ENCODE peak calls at places on chromosomes 6 and 20, in ten cellular contexts. J is LNCaP clone FGC, O is cardiac fibroblast, Y is uterus, R is prostate gland, Z is bronchial epithelial cell, L is sigmoid colon, N is Peyer's patch, B is gastrocnemius medialis, U is pancreas. A is an unnamed sample.

GRCh38 chr6:165403006-165403405 is 93.6 kb upstream of the C6orf118 start:
- DNase-seq in J (no peak), O (no peak), Y (no peak), R (no peak), Z (no peak), L (no peak), N (no peak), B (no peak), U (no peak), A (no peak)

GRCh38 chr6:28867078-28867414 is 56.7 kb downstream of the TRIM27 start:
- DNase-seq in J (no peak), O (peak), Y (no peak), R (no peak), Z (peak), L (no peak), N (no peak), B (no peak), U (no peak), A (no peak)

GRCh38 chr6:157019115-157019628 is 242.0 kb downstream of the ARID1B start:
- DNase-seq in J (no peak), O (no peak), Y (no peak), R (no peak), Z (no peak), L (no peak), N (no peak), B (no peak), U (no peak), A (no peak)

GRCh38 chr6:7701212-7701834 is 24.6 kb upstream of the BMP6 start:
- DNase-seq in J (no peak), O (peak), Y (no peak), R (no peak), Z (no peak), L (no peak), N (no peak), B (no peak), U (no peak), A (no peak)

GRCh38 chr6:392441-393390 is 1.2 kb downstream of the IRF4 start:
- DNase-seq in J (no peak), O (peak), Y (no peak), R (no peak), Z (no peak), L (no peak), N (peak), B (no peak), U (no peak), A (no peak)

GRCh38 chr6:44645276-44645675 is 257.8 kb downstream of the CDC5L start:
- DNase-seq in J (no peak), O (no peak), Y (no peak), R (no peak), Z (no peak), L (no peak), N (no peak), B (no peak), U (no peak), A (no peak)

GRCh38 chr6:115601509-115601908 is 459.2 kb downstream of the FRK start:
- DNase-seq in J (no peak), O (no peak), Y (no peak), R (no peak), Z (no peak), L (no peak), N (no peak), B (no peak), U (no peak), A (no peak)

GRCh38 chr6:135419162-135419561 is 78.4 kb downstream of the AHI1 start:
- DNase-seq in J (no peak), O (peak), Y (no peak), R (no peak), Z (peak), L (no peak), N (no peak), B (no peak), U (no peak), A (peak)

GRCh38 chr6:135922746-135923145 is 71.2 kb downstream of the PDE7B start:
- DNase-seq in J (no peak), O (peak), Y (peak), R (no peak), Z (no peak), L (peak), N (no peak), B (peak), U (no peak), A (peak)

GRCh38 chr6:78101387-78101786 is 448.5 kb downstream of the MEI4 start:
- DNase-seq in J (no peak), O (no peak), Y (no peak), R (no peak), Z (no peak), L (no peak), N (no peak), B (no peak), U (no peak), A (no peak)

GRCh38 chr6:37576336-37576737 is 76.6 kb upstream of the CCDC167 start:
- DNase-seq in J (no peak), O (peak), Y (no peak), R (no peak), Z (peak), L (no peak), N (no peak), B (no peak), U (no peak), A (peak)

GRCh38 chr6:156782691-156783320 is 5.6 kb downstream of the ARID1B start:
- DNase-seq in J (no peak), O (peak), Y (no peak), R (no peak), Z (peak), L (no peak), N (no peak), B (no peak), U (no peak), A (peak)

GRCh38 chr20:34562643-34563042 is 4.1 kb downstream of the MAP1LC3A start:
- DNase-seq in J (no peak), O (peak), Y (no peak), R (no peak), Z (no peak), L (no peak), N (no peak), B (no peak), U (no peak), A (no peak)

GRCh38 chr20:24491043-24491756 is 21.8 kb downstream of the SYNDIG1 start:
- DNase-seq in J (no peak), O (no peak), Y (no peak), R (no peak), Z (no peak), L (peak), N (no peak), B (no peak), U (no peak), A (peak)

GRCh38 chr6:23823421-23823820 is 302.6 kb upstream of the NRSN1 start:
- DNase-seq in J (no peak), O (no peak), Y (no peak), R (no peak), Z (no peak), L (no peak), N (no peak), B (no peak), U (no peak), A (peak)

GRCh38 chr6:44653761-44654218 is 266.3 kb downstream of the CDC5L start:
- DNase-seq in J (no peak), O (no peak), Y (no peak), R (no peak), Z (no peak), L (no peak), N (no peak), B (no peak), U (no peak), A (peak)

GRCh38 chr6:46105568-46105967 is 24.2 kb upstream of the ENPP4 start:
- DNase-seq in J (no peak), O (no peak), Y (no peak), R (no peak), Z (no peak), L (no peak), N (no peak), B (peak), U (no peak), A (no peak)

GRCh38 chr6:84416043-84416657 is 188.7 kb upstream of the CEP162 start:
- DNase-seq in J (no peak), O (peak), Y (no peak), R (no peak), Z (no peak), L (no peak), N (no peak), B (no peak), U (no peak), A (no peak)

GRCh38 chr6:111740506-111740905 is 132.7 kb downstream of the FYN start:
- DNase-seq in J (no peak), O (no peak), Y (no peak), R (no peak), Z (no peak), L (no peak), N (no peak), B (no peak), U (no peak), A (no peak)

GRCh38 chr6:113010181-113010580 is 663.1 kb downstream of the RFPL4B start:
- DNase-seq in J (no peak), O (no peak), Y (no peak), R (no peak), Z (no peak), L (no peak), N (no peak), B (no peak), U (no peak), A (no peak)

GRCh38 chr6:165899592-165899991 is 236.6 kb upstream of the PDE10A start:
- DNase-seq in J (no peak), O (no peak), Y (no peak), R (no peak), Z (no peak), L (no peak), N (no peak), B (no peak), U (no peak), A (no peak)

GRCh38 chr20:56328861-56329260 is 29.9 kb upstream of the FAM210B start:
- DNase-seq in J (no peak), O (peak), Y (no peak), R (no peak), Z (peak), L (no peak), N (no peak), B (no peak), U (no peak), A (no peak)

GRCh38 chr6:138420356-138420755 is 16.3 kb downstream of the HEBP2 start:
- DNase-seq in J (no peak), O (no peak), Y (no peak), R (no peak), Z (no peak), L (no peak), N (no peak), B (no peak), U (no peak), A (no peak)

GRCh38 chr20:40359127-40359892 is 329.7 kb downstream of the MAFB start:
- DNase-seq in J (peak), O (no peak), Y (no peak), R (peak), Z (no peak), L (no peak), N (no peak), B (no peak), U (no peak), A (no peak)

GRCh38 chr20:20343886-20344381 is 24.0 kb upstream of the INSM1 start:
- DNase-seq in J (no peak), O (no peak), Y (no peak), R (no peak), Z (no peak), L (no peak), N (no peak), B (no peak), U (no peak), A (no peak)

GRCh38 chr20:35954907-35955251 is 577 bp upstream of the SCAND1 start:
- DNase-seq in J (no peak), O (peak), Y (no peak), R (no peak), Z (peak), L (no peak), N (no peak), B (no peak), U (no peak), A (peak)

GRCh38 chr6:113701552-113702254 is 155.4 kb upstream of the MARCKS start:
- DNase-seq in J (no peak), O (peak), Y (no peak), R (no peak), Z (no peak), L (no peak), N (no peak), B (no peak), U (no peak), A (no peak)

GRCh38 chr20:57380081-57380750 is 11.0 kb upstream of the RBM38 start:
- DNase-seq in J (no peak), O (no peak), Y (no peak), R (no peak), Z (no peak), L (no peak), N (no peak), B (no peak), U (no peak), A (no peak)

GRCh38 chr20:62914970-62915457 is 11.3 kb downstream of the DIDO1 start:
- DNase-seq in J (no peak), O (peak), Y (no peak), R (no peak), Z (no peak), L (no peak), N (peak), B (no peak), U (no peak), A (peak)

DNA sequence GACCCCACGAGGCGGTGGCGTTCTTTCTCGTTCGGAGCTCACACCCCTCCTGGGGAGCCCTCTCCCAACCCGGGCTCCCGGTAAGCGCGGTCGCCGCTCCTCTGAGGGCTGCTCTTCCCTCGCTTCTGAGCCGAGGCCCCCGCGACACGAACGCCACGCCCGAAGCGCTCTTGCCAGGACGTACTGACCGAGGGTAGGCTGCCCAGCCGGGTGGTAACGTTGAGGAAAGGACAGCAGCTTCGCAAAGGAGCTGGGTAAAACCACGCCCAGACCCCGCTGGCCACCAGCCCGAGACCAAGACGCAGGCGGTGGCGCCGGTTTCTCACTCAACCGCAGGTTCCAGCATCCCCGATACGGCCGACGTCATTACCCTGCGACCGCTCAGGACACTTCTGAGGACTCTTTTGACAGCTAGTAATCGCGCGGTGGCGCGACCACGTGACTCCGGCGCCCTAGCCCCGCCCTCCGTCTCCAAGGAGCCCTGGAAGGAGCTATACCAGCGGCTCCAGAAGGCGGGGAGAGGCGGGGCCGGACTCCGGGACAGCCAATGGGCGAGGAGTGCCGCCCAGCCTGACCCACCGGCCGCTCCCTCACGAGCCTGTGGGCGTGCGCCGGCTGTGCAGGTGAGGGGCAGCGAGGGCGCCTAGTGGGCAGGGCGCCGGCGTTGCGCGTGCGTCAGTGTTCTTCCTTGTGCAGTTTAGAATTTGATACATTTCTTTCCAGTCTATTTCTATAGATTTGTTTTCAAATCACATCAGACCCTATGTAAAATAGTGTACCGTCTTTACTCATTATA is 4.0 kb upstream of the GZF1 start:
- DNase-seq in J (peak), O (peak), Y (peak), R (peak), Z (peak), L (peak), N (peak), B (peak), U (peak), A (peak)
- TF ChIP-seq CTCF in J (peak), O (no peak), Y (peak), R (peak), Z (no peak), L (no peak), N (peak), B (no peak), U (no peak), A (no peak)

DNA sequence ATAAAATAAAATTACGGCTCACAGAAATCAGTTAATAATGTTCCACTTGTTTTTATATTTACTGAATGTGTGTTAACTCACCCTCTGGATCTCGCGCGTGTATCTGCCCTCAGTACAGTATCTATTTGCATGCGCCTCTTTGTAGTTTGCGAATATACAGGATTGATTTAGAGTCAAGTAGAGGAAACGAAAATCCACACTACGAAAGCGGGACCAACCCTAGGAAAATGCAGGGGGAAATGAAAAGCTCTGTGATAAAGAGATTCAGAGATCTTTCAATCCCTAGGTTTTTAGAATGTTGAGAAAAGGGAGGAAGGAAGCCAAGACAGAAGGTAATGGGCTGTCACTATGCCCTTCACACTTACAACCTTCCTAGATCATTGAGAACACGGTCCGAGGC is 928 bp upstream of the FUT9 start:
- DNase-seq in J (no peak), O (no peak), Y (no peak), R (no peak), Z (no peak), L (no peak), N (no peak), B (no peak), U (no peak), A (no peak)
- H3K4me3 ChIP-seq in J (no peak), O (no peak), Y (no peak), R (no peak), Z (no peak), L (peak), N (no peak), B (no peak), U (peak), A (no peak)

GRCh38 chr20:10357974-10358373 is 76.0 kb downstream of the MKKS start:
- DNase-seq in J (no peak), O (peak), Y (no peak), R (no peak), Z (no peak), L (no peak), N (no peak), B (no peak), U (no peak), A (no peak)
- TF ChIP-seq CTCF in J (peak), O (peak), Y (no peak), R (no peak), Z (peak), L (no peak), N (no peak), B (no peak), U (no peak), A (peak)

DNA sequence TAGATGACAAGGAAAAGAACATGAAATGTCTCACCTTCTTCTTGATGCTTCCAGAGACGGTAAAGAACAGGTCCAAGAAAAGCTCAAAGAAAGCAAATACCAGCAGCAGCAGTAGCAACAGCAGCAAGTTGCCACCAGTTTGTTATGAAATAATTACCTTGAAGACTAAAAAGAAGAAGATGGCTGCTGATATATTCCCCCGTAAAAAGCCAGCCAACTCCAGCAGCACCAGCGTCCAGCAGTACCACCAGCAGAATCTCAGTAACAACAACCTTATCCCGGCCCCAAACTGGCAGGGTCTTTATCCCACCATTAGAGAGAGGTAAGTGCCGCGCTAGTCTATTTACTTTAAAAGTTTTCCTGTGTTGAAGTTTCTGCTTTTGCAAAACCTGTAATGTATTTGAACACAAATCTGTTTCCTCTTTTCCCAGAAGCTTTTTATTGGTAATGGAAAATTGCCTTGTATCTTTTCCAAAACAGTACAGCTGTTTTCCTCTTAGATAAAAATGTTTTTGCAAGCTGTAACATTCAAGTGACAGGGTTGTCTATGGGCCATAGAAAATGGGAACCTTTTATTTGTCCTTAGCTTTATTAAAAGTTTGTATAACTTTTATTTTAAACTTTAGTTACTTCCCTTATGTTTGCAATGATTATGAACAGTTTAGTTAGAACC is 723 bp downstream of the BTBD3 start:
- DNase-seq in J (no peak), O (peak), Y (no peak), R (no peak), Z (no peak), L (no peak), N (no peak), B (no peak), U (no peak), A (peak)
- H3K4me3 ChIP-seq in J (no peak), O (peak), Y (peak), R (peak), Z (no peak), L (peak), N (peak), B (peak), U (peak), A (peak)

GRCh38 chr6:27188885-27189418 is 58.5 kb upstream of the PRSS16 start:
- DNase-seq in J (peak), O (peak), Y (peak), R (peak), Z (peak), L (peak), N (peak), B (peak), U (peak), A (peak)
- TF ChIP-seq CTCF in J (peak), O (peak), Y (peak), R (peak), Z (peak), L (peak), N (peak), B (peak), U (peak), A (peak)

GRCh38 chr6:63635165-63635562 is 438 bp upstream of the PHF3 start:
- DNase-seq in J (no peak), O (no peak), Y (no peak), R (peak), Z (no peak), L (no peak), N (no peak), B (no peak), U (no peak), A (no peak)

GRCh38 chr6:63635563-63636515 is at the start of gene PHF3:
- DNase-seq in J (peak), O (peak), Y (peak), R (peak), Z (peak), L (peak), N (peak), B (peak), U (peak), A (peak)

GRCh38 chr6:63636516-63636968 is 940 bp downstream of the PHF3 start:
- DNase-seq in J (no peak), O (peak), Y (peak), R (peak), Z (peak), L (no peak), N (peak), B (peak), U (no peak), A (peak)

GRCh38 chr6:63637865-63638445 is 2.4 kb downstream of the PHF3 start:
- DNase-seq in J (no peak), O (no peak), Y (no peak), R (no peak), Z (no peak), L (no peak), N (no peak), B (no peak), U (no peak), A (no peak)

GRCh38 chr6:63634630-63635029 is 972 bp upstream of the PHF3 start:
- DNase-seq in J (no peak), O (no peak), Y (no peak), R (no peak), Z (no peak), L (no peak), N (no peak), B (no peak), U (no peak), A (peak)
- H3K4me3 ChIP-seq in J (no peak), O (no peak), Y (no peak), R (no peak), Z (no peak), L (no peak), N (no peak), B (no peak), U (no peak), A (no peak)